ENCODE peak calls at places on chromosomes 13 and 19, in ten cellular contexts. H is H7; G is ascending aorta; K is AG04450; P is left ventricle myocardium inferior; M is CD8-positive, alpha-beta T cell; J is thyroid gland; R is mammary epithelial cell; A is right cardiac atrium; E is small intestine. U is an unnamed sample. For H3K27me3, the result is how much of the 10 kb centered on the place peaks cover.

GRCh38 chr13:58434943-58435342 is 803.4 kb downstream of the PCDH17 start:
- DNase-seq in H (no peak), G (no peak), K (no peak), P (no peak), M (no peak), J (no peak), R (no peak), A (no peak), E (no peak), U (no peak)

GRCh38 chr19:37959665-37960114 is 52.7 kb downstream of the SIPA1L3 start:
- DNase-seq in H (no peak), G (no peak), K (no peak), P (no peak), M (no peak), J (no peak), R (no peak), A (no peak), E (no peak), U (no peak)

GRCh38 chr19:28726533-28726932 is 486.4 kb downstream of the UQCRFS1 start:
- DNase-seq in H (no peak), G (no peak), K (no peak), P (no peak), M (no peak), J (no peak), R (no peak), A (no peak), E (no peak), U (no peak)

GRCh38 chr13:77714119-77714755 is 16.8 kb downstream of the SLAIN1 start:
- DNase-seq in H (no peak), G (no peak), K (no peak), P (no peak), M (no peak), J (no peak), R (no peak), A (no peak), E (no peak), U (no peak)

GRCh38 chr13:45809810-45810394 is 41.7 kb downstream of the SIAH3 start:
- DNase-seq in H (no peak), G (peak), K (no peak), P (no peak), M (no peak), J (no peak), R (no peak), A (no peak), E (no peak), U (no peak)

GRCh38 chr19:58518261-58519086 is 1.1 kb downstream of the ZBTB45 start:
- DNase-seq in H (peak), G (no peak), K (no peak), P (no peak), M (no peak), J (no peak), R (no peak), A (no peak), E (peak), U (no peak)

GRCh38 chr13:113599396-113599795 is 14.8 kb downstream of the TFDP1 start:
- DNase-seq in H (no peak), G (peak), K (no peak), P (peak), M (no peak), J (no peak), R (no peak), A (no peak), E (no peak), U (no peak)

GRCh38 chr13:59112375-59112774 is 1051.4 kb downstream of the DIAPH3 start:
- DNase-seq in H (no peak), G (peak), K (peak), P (no peak), M (no peak), J (no peak), R (peak), A (peak), E (peak), U (no peak)

GRCh38 chr19:49065905-49066512 is 1.4 kb upstream of the NTF4 start:
- DNase-seq in H (peak), G (no peak), K (no peak), P (no peak), M (no peak), J (no peak), R (no peak), A (no peak), E (no peak), U (no peak)

DNA sequence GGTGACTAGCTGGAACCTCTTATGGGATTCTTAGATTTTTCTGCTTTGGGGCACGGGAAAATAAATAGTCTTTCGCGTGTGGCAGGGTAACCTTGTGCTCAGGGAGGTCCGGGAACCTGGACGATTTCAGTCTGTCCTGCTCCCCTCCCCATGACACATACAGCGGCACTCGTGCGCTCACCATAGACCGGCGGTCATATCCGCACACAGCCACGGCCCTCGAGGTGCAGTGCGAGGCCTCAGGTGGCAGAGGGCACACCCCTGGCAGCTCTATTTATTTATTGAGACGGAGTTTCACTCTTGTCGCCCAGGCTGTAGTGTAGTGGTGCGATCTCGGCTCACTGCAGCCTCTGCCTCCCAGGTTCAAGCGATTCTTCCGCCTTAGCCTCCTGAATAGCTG is 3.0 kb downstream of the ONECUT3 start:
- DNase-seq in H (peak), G (no peak), K (no peak), P (no peak), M (no peak), J (no peak), R (no peak), A (no peak), E (no peak), U (no peak)
- H3K27me3 ChIP-seq in H (half or more), G (under half), K (half or more), P (half or more), M (under half), J (under half), R (half or more), A (under half), E (under half), U (under half)

DNA sequence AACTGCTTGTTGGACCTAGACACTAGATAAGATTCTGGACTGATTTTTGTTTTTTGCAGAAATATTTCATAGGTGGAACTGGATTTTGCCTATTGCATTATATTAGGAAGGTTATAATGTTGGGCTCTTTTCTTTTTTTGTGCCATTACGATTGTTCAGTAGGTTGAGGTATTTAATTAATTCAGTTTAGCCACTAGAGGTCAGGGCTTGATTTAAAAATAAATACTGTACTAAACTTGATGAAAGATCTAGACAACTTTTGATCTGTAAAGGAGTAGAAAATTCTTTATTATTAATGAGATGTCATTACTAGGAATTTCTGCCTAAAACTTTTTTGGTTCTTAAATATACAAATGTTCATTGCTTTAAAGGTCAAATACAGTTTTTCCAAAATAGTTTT is 15.2 kb upstream of the SUPT20H start:
- DNase-seq in H (no peak), G (no peak), K (no peak), P (no peak), M (no peak), J (no peak), R (peak), A (no peak), E (peak), U (no peak)
- H3K27me3 ChIP-seq in H (under half), G (under half), K (under half), P (under half), M (under half), J (under half), R (under half), A (under half), E (under half), U (under half)

DNA sequence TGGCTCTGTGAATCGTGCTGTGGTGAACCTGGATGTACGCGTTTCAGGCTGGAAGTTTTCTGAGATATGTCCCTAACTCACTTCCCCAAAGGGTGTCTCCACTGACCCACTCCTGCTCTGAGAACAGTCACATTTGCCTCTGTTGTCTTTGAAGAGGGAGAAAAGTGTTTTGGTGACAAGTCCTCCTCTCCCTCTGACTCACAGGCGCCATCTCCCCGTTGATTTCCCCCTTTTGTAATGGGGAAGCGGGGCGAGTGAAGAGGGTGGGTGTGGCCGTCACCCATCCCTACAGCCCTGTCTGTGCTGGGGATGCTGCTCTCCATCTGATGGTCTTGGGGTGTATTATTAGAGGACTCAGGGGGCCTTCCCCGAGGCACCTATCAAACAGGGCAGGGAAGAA is 9.6 kb downstream of the APC2 start:
- DNase-seq in H (no peak), G (no peak), K (no peak), P (no peak), M (no peak), J (no peak), R (no peak), A (no peak), E (no peak), U (no peak)
- H3K27me3 ChIP-seq in H (under half), G (under half), K (under half), P (half or more), M (under half), J (under half), R (under half), A (under half), E (under half), U (under half)

GRCh38 chr19:46490774-46491173 is 4.9 kb downstream of the PNMA8B start:
- DNase-seq in H (peak), G (no peak), K (no peak), P (no peak), M (no peak), J (no peak), R (no peak), A (no peak), E (no peak), U (no peak)

GRCh38 chr19:46494115-46494935 is 1.3 kb downstream of the PNMA8B start:
- DNase-seq in H (peak), G (no peak), K (no peak), P (no peak), M (no peak), J (no peak), R (no peak), A (no peak), E (no peak), U (no peak)

GRCh38 chr19:46491975-46492682 is 3.5 kb downstream of the PNMA8B start:
- DNase-seq in H (peak), G (no peak), K (no peak), P (no peak), M (no peak), J (no peak), R (no peak), A (no peak), E (no peak), U (no peak)

GRCh38 chr19:46493236-46494114 is 2.2 kb downstream of the PNMA8B start:
- DNase-seq in H (peak), G (no peak), K (no peak), P (peak), M (no peak), J (peak), R (no peak), A (peak), E (no peak), U (no peak)

DNA sequence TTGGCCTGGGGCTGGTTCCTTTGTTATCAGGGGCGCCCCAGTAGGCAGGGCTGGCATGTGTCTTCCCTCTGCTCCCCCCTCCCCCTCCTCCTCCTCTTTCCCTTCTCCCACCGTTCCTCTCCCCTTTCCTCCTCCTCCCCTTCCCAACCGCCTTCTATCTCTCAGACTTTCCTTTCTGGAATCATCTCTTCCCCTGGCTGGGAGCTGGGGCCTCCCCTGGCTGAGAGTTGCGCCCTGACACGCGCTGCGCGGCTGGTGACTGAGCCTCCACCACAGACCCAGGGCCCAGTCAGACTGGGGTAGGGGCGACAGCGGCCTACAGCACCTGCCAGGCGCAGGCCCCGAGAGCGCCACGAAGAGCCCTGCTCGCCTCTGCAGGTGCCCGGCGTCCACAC is 2.8 kb downstream of the PNMA8B start:
- DNase-seq in H (peak), G (no peak), K (no peak), P (no peak), M (no peak), J (no peak), R (no peak), A (no peak), E (no peak), U (no peak)
- H3K27me3 ChIP-seq in H (half or more), G (under half), K (half or more), P (half or more), M (under half), J (under half), R (under half), A (under half), E (under half), U (under half)

DNA sequence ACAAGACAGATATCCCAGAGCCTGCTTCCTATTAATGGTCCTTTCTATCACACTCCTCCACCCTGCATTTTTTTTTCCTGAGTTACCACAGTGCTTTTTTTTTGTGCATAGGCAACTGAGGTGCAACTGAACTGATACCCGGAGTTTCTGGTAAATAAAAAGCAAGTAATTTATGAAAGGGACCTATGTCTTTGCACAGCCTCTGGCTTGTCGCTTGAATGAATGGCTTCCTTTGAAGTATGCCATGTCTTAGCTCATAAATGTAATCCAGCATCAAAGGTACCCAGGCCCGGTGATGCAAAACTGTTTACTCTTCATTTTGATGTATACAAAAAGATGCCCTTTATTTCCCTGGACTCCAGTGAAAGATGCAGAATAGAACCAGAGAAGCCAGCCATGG is 31.8 kb downstream of the GSX1 start:
- DNase-seq in H (no peak), G (no peak), K (no peak), P (no peak), M (no peak), J (no peak), R (no peak), A (no peak), E (no peak), U (no peak)
- H3K27me3 ChIP-seq in H (half or more), G (under half), K (under half), P (half or more), M (under half), J (under half), R (under half), A (under half), E (under half), U (under half)

DNA sequence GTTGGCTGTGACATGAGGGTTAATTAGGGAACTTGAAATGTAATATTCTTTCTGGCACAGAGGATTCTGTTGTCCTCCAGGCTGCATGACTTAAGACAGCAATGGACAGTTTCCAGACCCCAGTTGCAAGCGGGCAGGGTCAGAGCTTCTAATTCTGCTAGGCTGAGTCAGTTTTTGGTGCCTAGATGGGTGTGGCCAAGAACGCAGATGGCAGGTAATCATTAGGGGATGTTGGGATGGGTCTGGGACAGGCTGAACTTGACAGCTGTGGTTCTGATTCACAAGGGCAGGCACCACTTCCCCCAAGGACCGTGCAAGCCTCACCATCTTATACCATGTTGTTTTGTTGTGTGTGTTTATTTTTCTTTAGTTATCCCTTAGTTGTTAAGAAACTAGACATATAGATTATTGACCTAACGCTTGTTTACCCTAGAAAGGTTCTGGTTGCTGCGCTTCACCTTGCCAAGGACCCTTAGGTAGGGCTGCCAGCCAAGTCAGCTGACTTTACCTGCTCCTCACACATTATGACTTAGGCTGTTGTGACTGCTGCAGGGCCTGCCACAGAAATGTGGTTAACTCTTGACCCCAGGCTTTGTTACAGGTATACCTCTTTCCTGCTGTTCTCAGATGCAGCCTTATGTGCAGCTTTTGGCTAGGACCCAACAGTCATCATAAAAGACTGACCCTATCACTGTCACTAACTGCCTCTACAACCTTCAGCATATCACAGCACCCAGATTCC is 117.7 kb upstream of the KLF12 start:
- DNase-seq in H (no peak), G (no peak), K (no peak), P (no peak), M (no peak), J (peak), R (peak), A (peak), E (peak), U (no peak)
- H3K27me3 ChIP-seq in H (under half), G (under half), K (under half), P (under half), M (under half), J (under half), R (under half), A (under half), E (under half), U (under half)

GRCh38 chr19:19212866-19213265 is 1.1 kb downstream of the NCAN start:
- DNase-seq in H (peak), G (no peak), K (no peak), P (no peak), M (no peak), J (no peak), R (no peak), A (no peak), E (no peak), U (no peak)
- H3K27me3 ChIP-seq in H (half or more), G (under half), K (under half), P (half or more), M (under half), J (under half), R (under half), A (under half), E (under half), U (under half)

DNA sequence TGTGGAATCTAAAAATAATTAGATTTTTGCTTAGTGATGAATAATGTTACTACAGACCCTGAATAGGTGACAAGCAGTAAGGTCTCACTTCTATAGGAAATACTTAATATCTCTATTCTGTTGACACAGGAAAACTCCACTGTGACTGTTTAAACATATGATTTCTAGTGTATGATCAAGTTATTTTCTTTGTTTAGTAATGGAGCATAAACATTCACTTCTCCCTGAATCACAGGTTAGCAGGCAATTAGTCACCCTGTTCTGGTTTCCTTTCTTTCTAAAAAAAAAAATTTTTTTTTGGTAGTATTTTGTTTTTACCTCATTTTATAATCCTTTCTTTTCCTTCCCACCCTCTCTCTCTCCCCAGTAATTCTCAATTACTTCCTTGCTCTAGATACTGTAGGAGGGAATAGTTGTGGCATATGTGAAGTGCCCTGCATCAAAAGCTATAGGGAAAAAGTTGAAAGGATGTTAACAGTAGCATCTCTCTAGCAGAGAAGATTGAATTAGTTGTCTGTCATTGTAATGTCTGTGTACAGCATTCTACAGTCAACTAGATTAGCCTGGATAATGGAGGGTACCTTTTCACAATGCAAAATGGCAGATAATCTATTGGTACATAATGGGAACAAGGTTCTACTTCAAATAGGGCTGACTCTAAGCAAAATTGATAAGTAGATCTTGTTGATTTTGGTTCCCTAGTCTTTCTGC is 3.5 kb downstream of the HS6ST3 start:
- DNase-seq in H (no peak), G (no peak), K (no peak), P (no peak), M (no peak), J (no peak), R (no peak), A (no peak), E (no peak), U (no peak)
- H3K27me3 ChIP-seq in H (half or more), G (under half), K (under half), P (half or more), M (under half), J (under half), R (under half), A (under half), E (under half), U (under half)

GRCh38 chr19:15836595-15837398 is 21.3 kb upstream of the OR10H1 start:
- DNase-seq in H (peak), G (peak), K (peak), P (peak), M (peak), J (peak), R (peak), A (peak), E (peak), U (peak)
- H3K27me3 ChIP-seq in H (under half), G (under half), K (under half), P (under half), M (under half), J (under half), R (under half), A (under half), E (under half), U (under half)